ENCODE peak calls at places on chromosomes 5 and 9, in four cellular contexts. G, H, Y and R are unnamed samples.

GRCh38 chr9:130680836-130681768 is 12.5 kb upstream of the EXOSC2 start:
- DNase-seq in Y (peak), H (peak), G (peak), R (peak)

GRCh38 chr9:86507119-86507731 is 153.0 kb upstream of the TUT7 start:
- DNase-seq in H (no peak), G (no peak), Y (no peak), R (no peak)

GRCh38 chr5:142520885-142521284 is 165.0 kb downstream of the FGF1 start:
- DNase-seq in H (peak), G (no peak), Y (no peak), R (no peak)

GRCh38 chr5:68046445-68046844 is 169.1 kb upstream of the PIK3R1 start:
- DNase-seq in H (peak), Y (peak), G (no peak), R (peak)

GRCh38 chr5:14257995-14258403 is 114.9 kb downstream of the TRIO start:
- DNase-seq in Y (no peak), G (no peak), H (no peak), R (no peak)

GRCh38 chr9:89536618-89537017 is 38.7 kb upstream of the SEMA4D start:
- DNase-seq in H (no peak), G (no peak), Y (no peak), R (no peak)

GRCh38 chr5:180703912-180704311 is 35.9 kb downstream of the OR2Y1 start:
- DNase-seq in G (no peak), Y (no peak), H (no peak), R (no peak)

GRCh38 chr9:137035937-137036336 is 4.0 kb upstream of the FUT7 start:
- DNase-seq in Y (no peak), G (no peak), H (no peak), R (no peak)

GRCh38 chr5:135566422-135567416 is 12.1 kb downstream of the CXCL14 start:
- DNase-seq in G (peak), H (no peak), Y (no peak), R (no peak)

GRCh38 chr5:10866913-10867312 is 105.9 kb upstream of the DAP start:
- DNase-seq in H (peak), G (peak), Y (no peak), R (no peak)

GRCh38 chr5:10797246-10797645 is 36.2 kb upstream of the DAP start:
- DNase-seq in G (no peak), Y (no peak), H (peak), R (no peak)

GRCh38 chr5:164352695-164353094 is 847.3 kb downstream of the MAT2B start:
- DNase-seq in G (no peak), Y (no peak), H (no peak), R (no peak)

GRCh38 chr9:132857601-132858342 is 20.3 kb downstream of the AK8 start:
- DNase-seq in H (peak), G (peak), Y (no peak), R (no peak)
- TF ChIP-seq MAZ in H (no peak), G (no peak), Y (no peak), R (no peak)

GRCh38 chr5:38462972-38463633 is 93.3 kb downstream of the LIFR start:
- DNase-seq in Y (no peak), H (peak), G (no peak), R (no peak)
- TF ChIP-seq MAZ in Y (no peak), H (no peak), G (no peak), R (no peak)

GRCh38 chr9:100030548-100030947 is 68.3 kb downstream of the ERP44 start:
- DNase-seq in G (no peak), H (no peak), Y (no peak), R (no peak)

GRCh38 chr9:100033877-100034551 is 64.8 kb downstream of the ERP44 start:
- DNase-seq in Y (no peak), H (no peak), G (peak), R (no peak)

GRCh38 chr9:100027543-100027942 is 71.3 kb downstream of the ERP44 start:
- DNase-seq in H (no peak), G (no peak), Y (no peak), R (no peak)

GRCh38 chr9:100029246-100029645 is 69.6 kb downstream of the ERP44 start:
- DNase-seq in H (no peak), Y (no peak), G (no peak), R (no peak)

GRCh38 chr9:100028201-100028784 is 70.5 kb downstream of the ERP44 start:
- DNase-seq in H (peak), G (peak), Y (peak), R (peak)
- TF ChIP-seq MAZ in H (no peak), G (no peak), Y (no peak), R (no peak)

DNA sequence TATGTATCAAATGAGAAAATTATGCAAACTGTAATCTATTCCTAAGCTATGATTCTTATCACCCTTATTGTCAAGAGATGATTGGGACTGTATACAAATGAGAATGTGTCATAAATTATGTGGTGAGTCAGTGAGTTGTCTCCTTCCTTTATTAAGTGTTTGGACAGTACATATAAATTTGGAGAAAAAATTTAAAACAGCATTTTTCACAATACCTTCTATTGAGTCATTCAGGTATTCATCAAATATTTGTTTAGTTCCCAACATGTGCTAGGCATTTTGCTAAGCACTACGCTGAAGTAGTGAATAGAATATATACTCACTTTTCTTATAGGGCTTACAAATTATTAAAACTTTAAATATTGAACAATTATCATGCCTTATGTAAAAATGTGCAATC is 36.3 kb upstream of the PTPRD start:
- DNase-seq in G (no peak), H (no peak), Y (no peak), R (no peak)
- TF ChIP-seq MAZ in G (no peak), H (no peak), Y (no peak), R (no peak)

GRCh38 chr9:76452839-76453238 is 6.1 kb upstream of the GCNT1 start:
- DNase-seq in Y (no peak), H (no peak), G (no peak), R (no peak)

GRCh38 chr9:76453785-76454184 is 5.2 kb upstream of the GCNT1 start:
- DNase-seq in G (no peak), Y (no peak), H (peak), R (no peak)

GRCh38 chr9:76456202-76456926 is 2.6 kb upstream of the GCNT1 start:
- DNase-seq in G (peak), Y (peak), H (peak), R (no peak)

GRCh38 chr9:76445976-76446375 is 13.0 kb upstream of the GCNT1 start:
- DNase-seq in Y (no peak), H (no peak), G (no peak), R (no peak)

DNA sequence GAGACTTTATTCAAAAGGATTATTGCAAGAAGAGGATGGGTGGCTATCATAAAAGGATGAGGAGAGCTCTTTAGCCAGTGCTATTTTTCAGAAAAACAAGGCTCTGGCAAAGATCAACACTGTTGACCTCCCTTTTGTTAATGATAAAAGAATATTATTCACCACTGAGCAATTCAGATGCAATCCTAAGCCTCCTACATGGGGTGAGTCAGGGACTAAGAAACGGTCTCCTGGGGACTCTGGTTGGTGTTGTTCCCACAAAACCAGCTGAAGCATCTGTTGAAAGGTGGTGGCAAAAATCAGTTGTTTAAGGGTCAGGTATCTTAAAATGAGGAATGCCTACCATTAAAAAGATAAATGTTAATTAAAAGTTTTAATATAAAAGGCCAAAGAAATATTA is 7.7 kb upstream of the GCNT1 start:
- DNase-seq in G (no peak), H (peak), Y (no peak), R (no peak)
- TF ChIP-seq MAZ in G (no peak), H (no peak), Y (no peak), R (no peak)

GRCh38 chr5:150068961-150069618 is 17.3 kb downstream of the CSF1R start:
- DNase-seq in Y (no peak), H (no peak), G (no peak), R (no peak)

GRCh38 chr5:150068472-150068871 is 17.9 kb downstream of the CSF1R start:
- DNase-seq in Y (no peak), H (no peak), G (no peak), R (no peak)

GRCh38 chr5:150066901-150067396 is 19.4 kb downstream of the CSF1R start:
- DNase-seq in G (no peak), Y (no peak), H (peak), R (no peak)

GRCh38 chr5:150067405-150067960 is 18.9 kb downstream of the CSF1R start:
- DNase-seq in H (no peak), G (no peak), Y (no peak), R (no peak)

GRCh38 chr5:150068071-150068470 is 18.3 kb downstream of the CSF1R start:
- DNase-seq in Y (no peak), G (no peak), H (no peak), R (no peak)
- TF ChIP-seq MAZ in Y (no peak), G (no peak), H (no peak), R (no peak)

DNA sequence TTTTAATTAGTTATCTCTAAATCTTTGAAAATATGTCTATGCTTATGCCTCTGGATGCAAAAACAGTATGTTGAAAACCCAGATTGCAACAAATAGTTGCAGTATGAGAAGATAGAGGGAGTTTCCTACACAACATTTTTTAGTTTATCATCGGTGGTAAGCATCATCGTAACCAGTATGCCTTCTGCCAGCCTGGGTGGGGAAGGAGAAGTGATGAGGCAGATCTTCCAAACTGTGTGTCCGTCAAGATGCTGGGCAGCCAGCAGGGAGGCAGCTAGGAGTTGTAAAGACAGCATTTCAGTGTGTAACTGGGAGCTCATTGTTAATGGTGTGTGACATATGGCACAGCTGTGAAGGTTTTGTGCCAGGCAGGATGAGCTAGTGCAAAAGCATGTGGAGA is 347.2 kb upstream of the ADAMTSL1 start:
- DNase-seq in G (no peak), H (no peak), Y (no peak), R (no peak)
- TF ChIP-seq MAZ in G (no peak), H (no peak), Y (no peak), R (no peak)

DNA sequence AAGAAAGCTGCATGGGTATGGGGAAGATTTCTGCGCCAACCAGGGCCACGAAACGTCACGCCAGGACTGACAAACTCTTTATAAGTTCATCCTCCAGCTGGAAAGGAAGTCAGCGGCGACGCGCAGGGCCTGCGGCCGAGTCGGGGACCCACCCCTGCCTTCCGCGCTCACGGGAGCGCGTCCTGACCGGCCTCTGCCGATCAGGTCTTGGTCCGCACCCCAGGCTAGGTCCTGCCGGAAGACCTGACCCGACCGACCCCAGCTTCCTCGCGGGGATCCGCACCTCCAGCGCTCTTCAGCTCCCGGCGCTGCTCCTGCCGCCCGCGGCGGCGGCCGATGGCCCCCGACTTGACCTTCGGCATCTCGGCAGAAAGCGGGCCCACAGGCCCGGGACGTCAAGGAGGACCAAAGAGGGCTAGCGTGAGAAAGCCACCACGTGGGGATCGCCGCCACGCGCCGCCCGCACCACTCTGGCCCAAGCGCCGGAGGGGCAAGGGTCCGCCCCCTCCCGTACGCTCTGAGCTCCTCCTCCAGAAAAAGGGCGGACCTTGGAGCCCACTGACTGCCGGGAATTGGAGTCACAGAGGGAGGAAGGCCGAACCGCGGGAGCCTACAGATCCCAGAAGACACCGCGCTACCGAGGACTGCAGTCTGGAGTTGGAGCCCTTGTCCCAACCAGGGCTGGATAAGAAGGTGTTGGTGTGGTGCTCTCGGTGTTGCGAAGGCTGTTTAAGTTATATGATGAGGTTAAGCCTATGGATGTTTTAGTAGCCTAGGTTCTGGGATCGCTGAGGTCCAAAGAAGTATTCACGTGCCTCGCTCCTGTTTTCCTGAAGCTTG is at the start of gene DIMT1:
- DNase-seq in Y (peak), H (peak), G (peak), R (peak)
- TF ChIP-seq MAZ in Y (peak), H (peak), G (peak), R (no peak)

DNA sequence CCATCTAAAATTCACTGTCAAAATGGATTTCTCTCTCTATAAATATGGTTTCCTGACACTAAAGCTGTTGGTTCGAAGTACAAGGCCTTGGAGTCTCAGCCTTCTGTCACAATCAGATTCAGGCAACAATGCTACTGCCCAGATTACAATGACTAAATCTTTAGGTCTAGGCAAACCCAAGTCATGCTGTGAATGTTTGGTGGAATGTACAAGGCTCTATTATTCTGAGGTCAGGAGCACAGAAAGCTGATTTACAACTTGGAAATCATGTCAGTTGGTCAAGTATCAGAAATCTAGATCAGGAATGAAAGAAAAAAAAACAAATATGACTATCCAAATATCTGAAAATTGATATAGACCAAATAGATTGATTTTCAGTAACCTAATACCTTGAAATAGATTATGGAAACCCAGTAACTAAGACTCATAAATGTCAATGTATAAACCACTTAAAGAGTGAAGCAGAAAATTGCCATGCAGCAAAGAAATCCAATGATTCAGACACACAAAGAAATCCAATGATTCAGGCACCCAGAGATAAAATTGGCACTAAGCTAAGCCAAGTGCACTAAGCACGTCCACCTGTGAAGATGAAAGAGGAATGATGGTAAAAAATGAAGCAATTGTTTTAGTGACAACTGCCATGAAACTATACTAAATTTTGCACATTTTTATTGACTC is 588.0 kb upstream of the TUSC1 start:
- DNase-seq in G (no peak), H (no peak), Y (no peak), R (no peak)
- TF ChIP-seq MAZ in G (no peak), H (no peak), Y (no peak), R (no peak)

GRCh38 chr9:72441296-72442211 is 76.5 kb upstream of the ZFAND5 start:
- DNase-seq in Y (no peak), H (peak), G (no peak), R (no peak)

GRCh38 chr9:72444436-72444835 is 77.0 kb upstream of the TMC1 start:
- DNase-seq in Y (no peak), H (no peak), G (no peak), R (no peak)

GRCh38 chr9:72442212-72442607 is 77.2 kb upstream of the ZFAND5 start:
- DNase-seq in Y (peak), H (peak), G (no peak), R (peak)

GRCh38 chr9:72445291-72446000 is 76.0 kb upstream of the TMC1 start:
- DNase-seq in G (no peak), Y (no peak), H (peak), R (no peak)

GRCh38 chr9:72443855-72444254 is 77.6 kb upstream of the TMC1 start:
- DNase-seq in H (no peak), G (no peak), Y (no peak), R (peak)
- TF ChIP-seq MAZ in H (no peak), G (no peak), Y (no peak), R (no peak)